ENCODE peak calls at places on chromosomes 7 and 10, in seven cellular contexts. Z, M, D, A, S, L and B are unnamed samples.

GRCh38 chr7:56097700-56098099 is 4.9 kb upstream of the PHKG1 start:
- DNase-seq in Z (no peak), M (peak; percentile 74), D (peak; percentile 80), A (no peak), S (peak; percentile 73), L (no peak), B (peak; percentile 39)

GRCh38 chr7:114279901-114280300 is 134.7 kb upstream of the FOXP2 start:
- DNase-seq in Z (no peak), M (no peak), D (no peak), A (no peak), S (no peak), L (no peak), B (no peak)

GRCh38 chr7:131057015-131057518 is 270.6 kb upstream of the MKLN1 start:
- DNase-seq in Z (no peak), M (no peak), D (no peak), A (no peak), S (peak; percentile 56), L (no peak), B (peak; percentile 94)

GRCh38 chr10:125407000-125407502 is 246.7 kb upstream of the CTBP2 start:
- DNase-seq in Z (no peak), M (peak; percentile 80), D (peak; percentile 15), A (no peak), S (peak; percentile 1), L (no peak), B (no peak)

GRCh38 chr7:41033526-41033925 is 669.4 kb downstream of the INHBA start:
- DNase-seq in Z (no peak), M (peak; percentile 70), D (no peak), A (no peak), S (peak; percentile 38), L (no peak), B (no peak)

GRCh38 chr7:134742688-134743350 is 36.6 kb upstream of the CALD1 start:
- DNase-seq in Z (no peak), M (no peak), D (no peak), A (no peak), S (peak; percentile 30), L (no peak), B (no peak)

GRCh38 chr7:142460402-142461117 is 202.7 kb upstream of the PRSS58 start:
- DNase-seq in Z (no peak), M (peak; percentile 36), D (no peak), A (no peak), S (peak; percentile 65), L (no peak), B (no peak)

GRCh38 chr10:114041166-114041565 is 2.5 kb upstream of the ADRB1 start:
- DNase-seq in Z (no peak), M (no peak), D (no peak), A (no peak), S (no peak), L (no peak), B (no peak)

GRCh38 chr7:91573405-91573804 is 307.1 kb downstream of the MTERF1 start:
- DNase-seq in Z (no peak), M (no peak), D (no peak), A (no peak), S (no peak), L (no peak), B (no peak)

GRCh38 chr10:119409906-119410305 is 132.6 kb downstream of the RGS10 start:
- DNase-seq in Z (no peak), M (no peak), D (no peak), A (no peak), S (no peak), L (no peak), B (peak; percentile 95)

GRCh38 chr7:11394438-11394837 is 420.8 kb downstream of the PHF14 start:
- DNase-seq in Z (no peak), M (no peak), D (no peak), A (no peak), S (no peak), L (no peak), B (no peak)

GRCh38 chr10:52883996-52884871 is 111.7 kb upstream of the MBL2 start:
- DNase-seq in Z (peak; percentile 2), M (peak; percentile 63), D (peak; percentile 60), A (no peak), S (peak; percentile 50), L (peak; percentile 42), B (peak; percentile 73)